ENCODE peak calls at places on chromosomes 1 and 21, in six cellular contexts. N is endodermal cell, Q is stomach, J is transverse colon, C is sigmoid colon, O is lung. B is an unnamed sample.

GRCh38 chr1:156461781-156462647 is 38.6 kb downstream of the MEF2D start:
- DNase-seq in N (no peak), Q (peak), J (peak), C (no peak), O (no peak), B (no peak)

GRCh38 chr21:44917446-44918106 is 3.1 kb downstream of the ITGB2 start:
- DNase-seq in N (peak), Q (no peak), J (no peak), C (no peak), O (no peak), B (no peak)

GRCh38 chr21:42733037-42733632 is 79.7 kb downstream of the PDE9A start:
- DNase-seq in N (no peak), Q (no peak), J (peak), C (peak), O (no peak), B (no peak)

GRCh38 chr1:22944656-22945055 is 28.0 kb downstream of the LACTBL1 start:
- DNase-seq in N (no peak), Q (no peak), J (no peak), C (no peak), O (no peak), B (no peak)

GRCh38 chr1:211894312-211894711 is 63.7 kb upstream of the LPGAT1 start:
- DNase-seq in N (no peak), Q (no peak), J (no peak), C (no peak), O (no peak), B (no peak)

GRCh38 chr1:243234978-243235657 is 20.0 kb downstream of the CEP170 start:
- DNase-seq in N (no peak), Q (no peak), J (no peak), C (no peak), O (no peak), B (no peak)

GRCh38 chr21:14453339-14453738 is 70.4 kb upstream of the HSPA13 start:
- DNase-seq in N (no peak), Q (no peak), J (no peak), C (no peak), O (no peak), B (no peak)

GRCh38 chr1:117232551-117232950 is 21.8 kb upstream of the VTCN1 start:
- DNase-seq in N (no peak), Q (no peak), J (no peak), C (no peak), O (no peak), B (no peak)

GRCh38 chr1:116433283-116434257 is 60.5 kb downstream of the ATP1A1 start:
- DNase-seq in N (no peak), Q (peak), J (peak), C (no peak), O (no peak), B (no peak)

GRCh38 chr1:84347547-84348239 is 46.2 kb downstream of the SAMD13 start:
- DNase-seq in N (no peak), Q (no peak), J (no peak), C (no peak), O (no peak), B (no peak)

GRCh38 chr1:237891266-237891665 is 544 bp upstream of the ZP4 start:
- DNase-seq in N (no peak), Q (no peak), J (no peak), C (no peak), O (no peak), B (no peak)

GRCh38 chr1:153534933-153535663 is 693 bp downstream of the S100A6 start:
- DNase-seq in N (peak), Q (peak), J (peak), C (peak), O (peak), B (no peak)

GRCh38 chr1:108000620-108001105 is 35.7 kb upstream of the VAV3 start:
- DNase-seq in N (no peak), Q (peak), J (no peak), C (peak), O (peak), B (no peak)

GRCh38 chr1:54904476-54905048 is 17.6 kb upstream of the DHCR24 start:
- DNase-seq in N (no peak), Q (no peak), J (no peak), C (no peak), O (no peak), B (peak)

GRCh38 chr1:177170756-177171535 is at the start of gene BRINP2:
- DNase-seq in N (peak), Q (peak), J (peak), C (no peak), O (peak), B (no peak)

GRCh38 chr1:153577138-153577537 is 11.5 kb upstream of the S100A2 start:
- DNase-seq in N (no peak), Q (no peak), J (no peak), C (no peak), O (no peak), B (no peak)

GRCh38 chr1:201264554-201264953 is 18.8 kb upstream of the PKP1 start:
- DNase-seq in N (peak), Q (peak), J (no peak), C (peak), O (no peak), B (no peak)

GRCh38 chr1:107480548-107480947 is 339.7 kb downstream of the NTNG1 start:
- DNase-seq in N (no peak), Q (peak), J (peak), C (no peak), O (no peak), B (no peak)

GRCh38 chr1:43048601-43049011 is 89.9 kb upstream of the SLC2A1 start:
- DNase-seq in N (no peak), Q (no peak), J (no peak), C (no peak), O (no peak), B (no peak)

DNA sequence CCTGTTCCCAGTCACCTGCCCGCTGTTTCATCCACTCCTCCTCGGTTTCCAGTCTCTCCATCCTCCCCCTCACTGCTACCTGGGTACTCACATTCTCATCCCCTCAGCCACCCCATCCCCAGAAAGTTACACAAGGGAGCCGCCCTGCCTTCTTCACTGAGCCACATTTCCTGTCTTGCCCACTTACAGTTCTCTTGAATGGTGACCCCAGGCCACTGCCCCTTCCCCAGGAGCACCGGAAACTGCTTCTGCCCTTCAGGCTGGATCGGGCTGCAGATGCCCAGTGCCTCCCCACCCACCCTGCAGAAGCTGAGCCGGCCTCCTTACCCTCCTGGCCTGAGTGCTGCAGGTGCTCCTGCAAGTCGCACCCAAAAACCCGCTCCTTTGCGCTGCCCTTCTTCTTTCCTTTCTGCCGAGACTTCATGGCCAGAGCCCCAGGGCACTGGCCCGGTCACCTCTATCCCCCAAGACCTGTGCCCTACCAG is 448 bp downstream of the ARHGAP30 start:
- DNase-seq in N (no peak), Q (no peak), J (no peak), C (no peak), O (no peak), B (no peak)
- H3K4me3 ChIP-seq in N (no peak), Q (peak), J (peak), C (peak), O (peak), B (no peak)

GRCh38 chr1:37393585-37394120 is 80.7 kb upstream of the ZC3H12A start:
- DNase-seq in N (no peak), Q (no peak), J (no peak), C (no peak), O (no peak), B (no peak)

GRCh38 chr1:37393173-37393572 is 81.2 kb upstream of the ZC3H12A start:
- DNase-seq in N (no peak), Q (no peak), J (no peak), C (no peak), O (no peak), B (no peak)

GRCh38 chr1:37389327-37389726 is 85.1 kb upstream of the ZC3H12A start:
- DNase-seq in N (no peak), Q (no peak), J (no peak), C (no peak), O (no peak), B (no peak)

GRCh38 chr1:37392051-37392450 is 82.3 kb upstream of the ZC3H12A start:
- DNase-seq in N (no peak), Q (no peak), J (no peak), C (no peak), O (no peak), B (no peak)

DNA sequence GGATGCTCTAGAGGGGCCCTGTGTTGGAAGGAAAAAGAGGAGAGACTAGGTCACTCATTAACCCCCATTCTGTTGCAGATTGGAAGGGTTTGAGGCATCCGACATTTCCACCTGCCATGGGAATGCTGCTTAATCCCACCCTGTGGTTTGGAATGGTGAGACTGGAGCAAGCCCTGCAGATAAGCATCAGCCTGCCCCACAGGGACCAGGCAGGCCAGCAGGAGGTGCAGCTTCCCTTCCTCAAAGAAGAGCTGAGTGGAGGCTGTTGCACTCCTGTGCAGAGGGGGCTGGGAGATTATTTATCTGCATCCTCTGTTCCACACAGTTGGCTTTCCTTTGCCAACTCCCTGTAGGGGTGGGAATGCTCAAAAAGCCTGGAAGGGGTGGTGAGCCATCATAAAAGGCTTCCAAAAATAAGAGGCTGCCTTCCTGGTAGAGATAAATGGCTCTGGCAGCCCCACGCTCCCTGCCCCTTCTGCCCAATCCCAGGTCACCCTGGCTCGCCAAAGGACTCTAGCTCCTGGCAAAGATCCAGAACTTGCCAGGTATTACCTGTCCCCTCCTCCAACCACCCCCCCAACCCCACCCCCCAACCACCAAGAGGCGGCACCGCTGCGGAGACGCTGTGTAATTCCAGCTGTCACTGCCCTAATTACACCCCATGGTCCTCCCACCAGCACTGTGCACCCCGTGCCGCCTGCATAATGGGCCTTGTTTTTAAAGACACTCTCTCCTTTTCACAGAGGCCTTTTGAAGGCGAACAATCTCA is 83.0 kb upstream of the ZC3H12A start:
- DNase-seq in N (peak), Q (no peak), J (no peak), C (no peak), O (no peak), B (no peak)
- TF ChIP-seq CTCF in N (peak), Q (no peak), J (no peak), C (no peak), O (no peak), B (no peak)

DNA sequence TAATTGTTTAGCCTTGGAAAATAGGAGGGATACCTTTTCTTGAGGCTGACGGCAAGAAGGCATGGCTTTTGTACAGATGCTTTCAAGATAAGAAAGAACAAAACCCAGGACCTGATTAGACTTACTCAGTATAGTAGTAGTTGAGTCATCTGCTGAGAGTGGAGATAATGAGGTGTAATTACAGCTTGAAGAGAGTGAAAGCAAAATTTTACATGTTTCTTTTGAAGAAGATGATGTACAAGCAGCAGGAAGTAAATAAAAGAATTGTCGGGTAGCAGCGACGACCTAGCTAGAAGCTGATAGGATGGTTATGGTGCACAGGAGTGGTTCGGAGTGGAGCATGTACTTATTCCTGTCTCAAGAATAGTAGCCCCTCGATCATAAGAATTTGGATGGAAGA is 6.6 kb downstream of the ANGPTL1 start:
- DNase-seq in N (no peak), Q (no peak), J (no peak), C (no peak), O (no peak), B (no peak)
- H3K4me3 ChIP-seq in N (no peak), Q (no peak), J (no peak), C (peak), O (no peak), B (no peak)

DNA sequence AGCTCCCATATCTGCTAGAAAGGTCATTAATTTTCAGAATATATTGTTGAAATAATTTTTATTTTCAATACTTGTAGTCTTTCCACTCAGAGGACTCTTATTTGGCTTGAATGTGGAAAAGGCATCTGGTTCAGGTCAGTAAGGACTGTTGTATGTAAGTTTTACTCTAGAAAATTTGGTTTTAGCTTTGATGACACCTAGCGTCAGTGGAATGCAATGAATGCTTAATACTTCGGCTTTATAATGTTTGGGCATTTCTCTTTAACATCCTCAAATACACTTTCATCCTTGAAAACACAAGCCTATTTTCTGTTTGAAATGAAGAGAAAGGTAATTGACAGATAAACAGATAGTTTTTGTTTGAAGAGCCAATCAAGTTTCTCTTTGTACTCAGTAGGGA is 63.3 kb downstream of the LRRC40 start:
- DNase-seq in N (no peak), Q (no peak), J (no peak), C (no peak), O (no peak), B (no peak)
- TF ChIP-seq CTCF in N (peak), Q (no peak), J (no peak), C (peak), O (no peak), B (peak)

DNA sequence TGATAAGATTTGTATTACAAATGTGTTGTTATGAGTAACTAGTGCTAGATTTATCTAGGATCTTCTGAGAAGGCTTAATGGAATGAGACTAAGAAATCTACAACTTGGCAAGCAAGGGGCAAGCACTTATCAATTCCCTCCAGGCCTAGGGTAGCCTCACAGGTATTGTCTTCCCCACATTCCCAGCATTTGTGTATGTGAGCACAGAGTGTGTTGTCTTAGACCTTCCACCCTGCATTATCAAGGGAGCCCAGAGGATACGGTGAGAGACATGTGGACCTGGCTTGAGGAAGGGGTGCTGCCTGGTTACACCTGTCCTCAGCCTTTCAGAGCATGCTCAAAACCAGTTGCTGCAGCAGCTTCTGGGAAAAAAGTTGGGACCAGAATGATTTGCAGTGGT is 327.2 kb downstream of the MRPL39 start:
- DNase-seq in N (peak), Q (no peak), J (no peak), C (no peak), O (no peak), B (no peak)
- H3K4me3 ChIP-seq in N (no peak), Q (no peak), J (no peak), C (no peak), O (no peak), B (no peak)

B was measured in AG09309.